ENCODE peak calls at places on chromosomes 11 and 22, in four cellular contexts. T is HCT116, Z is sigmoid colon, O is mesendoderm. Y is an unnamed sample.

GRCh38 chr11:72637198-72637597 is 37.0 kb downstream of the PDE2A start:
- DNase-seq in T (peak; percentile 12), Z (no peak), O (no peak), Y (no peak)

GRCh38 chr22:43031617-43032016 is 16.7 kb upstream of the PACSIN2 start:
- DNase-seq in T (no peak), Z (no peak), O (peak; percentile 29), Y (no peak)

GRCh38 chr11:27388869-27389268 is 25.9 kb upstream of the CCDC34 start:
- DNase-seq in T (no peak), Z (no peak), O (no peak), Y (no peak)

GRCh38 chr11:134613646-134614045 is 201.6 kb upstream of the B3GAT1 start:
- DNase-seq in T (no peak), Z (no peak), O (no peak), Y (no peak)

GRCh38 chr11:70810131-70810530 is 411.8 kb downstream of the CTTN start:
- DNase-seq in T (no peak), Z (no peak), O (no peak), Y (no peak)

GRCh38 chr11:78069465-78069864 is 5.8 kb downstream of the THRSP start:
- DNase-seq in T (no peak), Z (no peak), O (no peak), Y (no peak)

GRCh38 chr22:47366026-47366767 is 603.7 kb downstream of the TBC1D22A start:
- DNase-seq in T (no peak), Z (no peak), O (no peak), Y (no peak)

GRCh38 chr22:24147666-24148065 is 33.6 kb upstream of the SUSD2 start:
- DNase-seq in T (no peak), Z (no peak), O (no peak), Y (no peak)

GRCh38 chr22:37544955-37545702 is 15.2 kb upstream of the CDC42EP1 start:
- DNase-seq in T (no peak), Z (peak; percentile 83), O (peak; percentile 96), Y (peak; percentile 86)

GRCh38 chr22:44192098-44192810 is 11.5 kb downstream of the PARVG start:
- DNase-seq in T (peak; percentile 60), Z (peak; percentile 46), O (peak; percentile 46), Y (no peak)

GRCh38 chr22:30178180-30179126 is 68.1 kb downstream of the LIF start:
- DNase-seq in T (peak; percentile 18), Z (no peak), O (no peak), Y (no peak)

GRCh38 chr11:62500066-62501035 is 46.3 kb downstream of the AHNAK start:
- DNase-seq in T (peak; percentile 88), Z (no peak), O (peak; percentile 83), Y (peak; percentile 42)

GRCh38 chr11:44016129-44016528 is 31.7 kb upstream of the ACCSL start:
- DNase-seq in T (no peak), Z (peak; percentile 77), O (no peak), Y (peak; percentile 28)

GRCh38 chr11:117316197-117316961 is at the start of gene BACE1:
- DNase-seq in T (peak; percentile 71), Z (peak; percentile 92), O (peak; percentile 96), Y (peak; percentile 90)

GRCh38 chr11:123458501-123458900 is 28.4 kb downstream of the GRAMD1B start:
- DNase-seq in T (no peak), Z (no peak), O (no peak), Y (no peak)

GRCh38 chr11:128496249-128496648 is 91.1 kb downstream of the ETS1 start:
- DNase-seq in T (no peak), Z (no peak), O (peak; percentile 76), Y (no peak)
- H3K27ac ChIP-seq in T (peak overlapping the region; percentile 67), Z (peak overlapping the region; percentile 75), O (no peak overlapping the region), Y (peak overlapping the region; percentile 76)

GRCh38 chr22:17087176-17088131 is 2.7 kb downstream of the IL17RA start:
- DNase-seq in T (no peak), Z (peak; percentile 50), O (no peak), Y (no peak)
- H3K4me1 ChIP-seq in T (peaks cover 20% of the 10 kb centered on the region), Z (peaks cover 28% of the 10 kb centered on the region), O (no peaks in the 10 kb centered on the region), Y (peaks cover 9% of the 10 kb centered on the region)

GRCh38 chr11:8706673-8707432 is 24.3 kb downstream of the RPL27A start:
- DNase-seq in T (no peak), Z (no peak), O (no peak), Y (no peak)

GRCh38 chr11:8709777-8710176 is 27.2 kb downstream of the RPL27A start:
- DNase-seq in T (no peak), Z (no peak), O (no peak), Y (no peak)

GRCh38 chr11:8711895-8712442 is 29.4 kb downstream of the RPL27A start:
- DNase-seq in T (no peak), Z (no peak), O (no peak), Y (no peak)

GRCh38 chr11:8707541-8708270 is 25.1 kb downstream of the RPL27A start:
- DNase-seq in T (no peak), Z (peak; percentile 99), O (no peak), Y (no peak)

GRCh38 chr11:8709002-8709672 is 26.5 kb downstream of the RPL27A start:
- DNase-seq in T (no peak), Z (peak; percentile 98), O (no peak), Y (peak; percentile 72)
- H3K36me3 ChIP-seq in T (no peaks in the 10 kb centered on the region), Z (peaks cover 35% of the 10 kb centered on the region), O (peaks cover 3% of the 10 kb centered on the region), Y (no peaks in the 10 kb centered on the region)

GRCh38 chr11:75566763-75567279 is 4.8 kb downstream of the SERPINH1 start:
- DNase-seq in T (no peak), Z (no peak), O (no peak), Y (no peak)

GRCh38 chr11:75565221-75565814 is 3.3 kb downstream of the SERPINH1 start:
- DNase-seq in T (no peak), Z (peak; percentile 88), O (peak; percentile 54), Y (peak; percentile 81)

GRCh38 chr11:75563978-75564552 is 2.0 kb downstream of the SERPINH1 start:
- DNase-seq in T (no peak), Z (peak; percentile 90), O (peak; percentile 98), Y (peak; percentile 90)

GRCh38 chr11:75567971-75568370 is 5.9 kb downstream of the SERPINH1 start:
- DNase-seq in T (no peak), Z (no peak), O (no peak), Y (no peak)

DNA sequence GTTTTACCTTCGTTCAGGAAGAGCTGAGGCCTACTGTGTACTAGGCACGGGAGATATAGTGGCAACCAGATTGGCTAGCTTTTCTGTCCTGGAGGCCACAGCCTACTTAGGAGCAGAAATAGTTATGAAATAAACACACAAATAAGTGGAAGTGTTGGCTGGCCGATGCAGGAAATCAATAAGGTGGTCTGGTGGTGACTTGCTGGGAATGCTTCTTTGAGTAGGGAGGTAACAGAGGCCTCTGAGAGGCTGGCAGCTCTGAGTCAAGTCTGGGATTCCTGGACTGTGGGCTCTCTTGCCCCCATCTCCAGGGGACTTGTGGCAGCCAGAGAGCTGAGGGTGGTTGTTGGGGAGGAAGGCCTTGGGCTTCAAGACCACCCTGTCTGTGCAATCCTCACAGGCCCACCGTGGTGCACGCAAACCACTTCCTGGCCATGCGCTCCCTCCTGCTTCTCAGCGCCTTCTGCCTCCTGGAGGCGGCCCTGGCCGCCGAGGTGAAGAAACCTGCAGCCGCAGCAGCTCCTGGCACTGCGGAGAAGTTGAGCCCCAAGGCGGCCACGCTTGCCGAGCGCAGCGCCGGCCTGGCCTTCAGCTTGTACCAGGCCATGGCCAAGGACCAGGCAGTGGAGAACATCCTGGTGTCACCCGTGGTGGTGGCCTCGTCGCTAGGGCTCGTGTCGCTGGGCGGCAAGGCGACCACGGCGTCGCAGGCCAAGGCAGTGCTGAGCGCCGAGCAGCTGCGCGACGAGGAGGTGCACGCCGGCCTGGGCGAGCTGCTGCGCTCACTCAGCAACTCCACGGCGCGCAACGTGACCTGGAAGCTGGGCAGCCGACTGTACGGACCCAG is 4.1 kb downstream of the SERPINH1 start:
- DNase-seq in T (no peak), Z (no peak), O (no peak), Y (no peak)
- H3K27ac ChIP-seq in T (no peak overlapping the region), Z (peak overlapping the region; percentile 100), O (no peak overlapping the region), Y (peak overlapping the region; percentile 99)

GRCh38 chr22:19892249-19892879 is 37.7 kb upstream of the GNB1L start:
- DNase-seq in T (no peak), Z (no peak), O (no peak), Y (peak; percentile 43)
- H3K4me1 ChIP-seq in T (peaks cover 33% of the 10 kb centered on the region), Z (peaks cover 9% of the 10 kb centered on the region), O (peaks cover 10% of the 10 kb centered on the region), Y (peaks cover 21% of the 10 kb centered on the region)

GRCh38 chr11:73914284-73914683 is 36.5 kb upstream of the DNAJB13 start:
- DNase-seq in T (no peak), Z (no peak), O (no peak), Y (no peak)
- H3K36me3 ChIP-seq in T (no peaks in the 10 kb centered on the region), Z (peaks cover 6% of the 10 kb centered on the region), O (peaks cover 1% of the 10 kb centered on the region), Y (no peaks in the 10 kb centered on the region)

Y was measured in hepatocyte.